ENCODE peak calls at places on chromosome 14, in eight cellular contexts. Y is mesothelial cell of epicardium; F is psoas muscle; A is neural crest cell; Z is CD4-positive, alpha-beta T cell; M is AG10803; X is lower leg skin; H is LNCaP clone FGC. J is an unnamed sample.

GRCh38 chr14:24409217-24409616 is 10.4 kb downstream of the NYNRIN start:
- DNase-seq in Y (no peak), F (no peak), A (no peak), Z (no peak), M (no peak), X (no peak), H (no peak), J (no peak)

GRCh38 chr14:100376751-100377171 is 53.6 kb downstream of the SLC25A47 start:
- DNase-seq in Y (no peak), F (no peak), A (no peak), Z (no peak), M (peak), X (no peak), H (no peak), J (no peak)

GRCh38 chr14:24362241-24362960 is 5.6 kb upstream of the NFATC4 start:
- DNase-seq in Y (no peak), F (no peak), A (no peak), Z (no peak), M (peak), X (no peak), H (no peak), J (no peak)

GRCh38 chr14:78697341-78697740 is 527.2 kb downstream of the NRXN3 start:
- DNase-seq in Y (no peak), F (no peak), A (no peak), Z (no peak), M (peak), X (no peak), H (peak), J (no peak)

GRCh38 chr14:58815046-58815701 is 177.4 kb downstream of the DACT1 start:
- DNase-seq in Y (no peak), F (no peak), A (no peak), Z (no peak), M (peak), X (no peak), H (no peak), J (no peak)

GRCh38 chr14:63901434-63902085 is 48.8 kb downstream of the SYNE2 start:
- DNase-seq in Y (no peak), F (no peak), A (no peak), Z (no peak), M (peak), X (no peak), H (no peak), J (no peak)

GRCh38 chr14:28831126-28831525 is 64.5 kb downstream of the FOXG1 start:
- DNase-seq in Y (no peak), F (no peak), A (no peak), Z (no peak), M (no peak), X (no peak), H (no peak), J (no peak)

GRCh38 chr14:72945628-72946027 is 19.4 kb downstream of the DCAF4 start:
- DNase-seq in Y (no peak), F (no peak), A (no peak), Z (no peak), M (no peak), X (no peak), H (no peak), J (no peak)

GRCh38 chr14:48275301-48275700 is 599.9 kb upstream of the MDGA2 start:
- DNase-seq in Y (no peak), F (no peak), A (no peak), Z (no peak), M (no peak), X (no peak), H (no peak), J (no peak)

GRCh38 chr14:24058951-24059475 is 7.2 kb downstream of the CARMIL3 start:
- DNase-seq in Y (no peak), F (no peak), A (no peak), Z (no peak), M (no peak), X (no peak), H (no peak), J (no peak)

GRCh38 chr14:58574623-58575022 is 63.1 kb upstream of the DACT1 start:
- DNase-seq in Y (no peak), F (no peak), A (no peak), Z (no peak), M (no peak), X (no peak), H (no peak), J (no peak)

GRCh38 chr14:99349721-99350495 is 77.9 kb upstream of the BCL11B start:
- DNase-seq in Y (no peak), F (no peak), A (no peak), Z (no peak), M (no peak), X (no peak), H (no peak), J (no peak)

GRCh38 chr14:26332966-26333365 is 264.9 kb downstream of the NOVA1 start:
- DNase-seq in Y (no peak), F (peak), A (no peak), Z (no peak), M (peak), X (peak), H (no peak), J (no peak)

GRCh38 chr14:90781344-90781761 is 34.9 kb downstream of the TTC7B start:
- DNase-seq in Y (no peak), F (no peak), A (no peak), Z (no peak), M (peak), X (no peak), H (no peak), J (no peak)

GRCh38 chr14:35369701-35370191 is 34.8 kb downstream of the NFKBIA start:
- DNase-seq in Y (no peak), F (no peak), A (no peak), Z (no peak), M (no peak), X (no peak), H (no peak), J (no peak)

GRCh38 chr14:102971836-102972606 is 49.6 kb downstream of the AMN start:
- DNase-seq in Y (no peak), F (no peak), A (no peak), Z (no peak), M (no peak), X (no peak), H (no peak), J (no peak)

GRCh38 chr14:85764809-85765208 is 234.9 kb downstream of the FLRT2 start:
- DNase-seq in Y (no peak), F (peak), A (no peak), Z (no peak), M (no peak), X (no peak), H (no peak), J (no peak)

GRCh38 chr14:69153848-69154208 is 909 bp upstream of the DCAF5 start:
- DNase-seq in Y (no peak), F (peak), A (peak), Z (no peak), M (peak), X (no peak), H (no peak), J (no peak)

GRCh38 chr14:46902837-46903236 is 251.3 kb upstream of the RPL10L start:
- DNase-seq in Y (no peak), F (no peak), A (no peak), Z (no peak), M (no peak), X (no peak), H (no peak), J (no peak)

GRCh38 chr14:33611405-33612183 is 339.3 kb downstream of the EGLN3 start:
- DNase-seq in Y (no peak), F (no peak), A (no peak), Z (no peak), M (peak), X (no peak), H (no peak), J (no peak)

GRCh38 chr14:92556863-92557543 is 43.4 kb downstream of the RIN3 start:
- DNase-seq in Y (no peak), F (no peak), A (no peak), Z (no peak), M (no peak), X (no peak), H (no peak), J (no peak)

GRCh38 chr14:68549966-68550705 is 242.7 kb downstream of the ZFP36L1 start:
- DNase-seq in Y (no peak), F (no peak), A (no peak), Z (no peak), M (no peak), X (no peak), H (no peak), J (no peak)

GRCh38 chr14:67571275-67571990 is 28.6 kb downstream of the PIGH start:
- DNase-seq in Y (no peak), F (peak), A (peak), Z (peak), M (peak), X (peak), H (peak), J (no peak)

GRCh38 chr14:88791629-88792571 is 853 bp downstream of the EML5 start:
- DNase-seq in Y (no peak), F (peak), A (peak), Z (no peak), M (no peak), X (no peak), H (no peak), J (peak)

GRCh38 chr14:54562334-54562733 is 4.6 kb upstream of the SAMD4A start:
- DNase-seq in Y (no peak), F (no peak), A (no peak), Z (no peak), M (peak), X (no peak), H (no peak), J (no peak)

GRCh38 chr14:56379956-56380355 is 199.6 kb upstream of the TMEM260 start:
- DNase-seq in Y (no peak), F (no peak), A (no peak), Z (no peak), M (peak), X (peak), H (no peak), J (no peak)

GRCh38 chr14:92917041-92917940 is 5.7 kb upstream of the CHGA start:
- DNase-seq in Y (no peak), F (no peak), A (no peak), Z (no peak), M (no peak), X (no peak), H (no peak), J (no peak)

GRCh38 chr14:61704554-61704953 is 9.2 kb downstream of the HIF1A start:
- DNase-seq in Y (no peak), F (no peak), A (no peak), Z (no peak), M (no peak), X (no peak), H (no peak), J (no peak)

GRCh38 chr14:102280376-102280962 is 24.5 kb downstream of the MOK start:
- DNase-seq in Y (no peak), F (no peak), A (no peak), Z (no peak), M (peak), X (no peak), H (no peak), J (no peak)

GRCh38 chr14:74582910-74583581 is 29.0 kb downstream of the LTBP2 start:
- DNase-seq in Y (no peak), F (peak), A (no peak), Z (no peak), M (peak), X (no peak), H (peak), J (no peak)

GRCh38 chr14:65321370-65321875 is 91.1 kb upstream of the FUT8 start:
- DNase-seq in Y (no peak), F (no peak), A (no peak), Z (no peak), M (no peak), X (no peak), H (no peak), J (no peak)

GRCh38 chr14:78232666-78233065 is 62.5 kb downstream of the NRXN3 start:
- DNase-seq in Y (no peak), F (no peak), A (no peak), Z (no peak), M (no peak), X (no peak), H (no peak), J (no peak)

GRCh38 chr14:24292118-24292807 is 7.3 kb downstream of the DHRS1 start:
- DNase-seq in Y (no peak), F (no peak), A (no peak), Z (no peak), M (no peak), X (no peak), H (no peak), J (no peak)

GRCh38 chr14:54503476-54503875 is 6.2 kb upstream of the CGRRF1 start:
- DNase-seq in Y (no peak), F (no peak), A (no peak), Z (no peak), M (peak), X (no peak), H (no peak), J (no peak)

GRCh38 chr14:91303091-91303923 is 58.8 kb upstream of the GPR68 start:
- DNase-seq in Y (no peak), F (peak), A (no peak), Z (peak), M (no peak), X (no peak), H (no peak), J (no peak)

DNA sequence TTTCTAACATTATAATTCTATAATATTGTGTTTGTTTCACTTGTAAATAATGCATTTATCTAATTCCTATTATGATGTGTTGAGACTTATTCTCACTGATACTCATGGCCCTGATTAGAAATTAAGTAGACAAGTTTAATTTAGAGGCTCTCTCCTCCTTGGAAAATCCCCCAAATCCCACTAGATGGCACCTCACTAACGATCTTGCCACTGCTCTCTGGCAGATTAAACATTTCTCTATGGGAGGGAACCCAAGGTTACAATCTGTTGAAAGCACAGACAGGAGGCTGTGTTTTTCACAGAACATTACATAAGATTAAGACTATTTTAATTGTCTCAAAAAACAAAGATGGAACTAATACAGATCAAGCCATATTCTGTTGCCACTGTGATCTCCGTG is 318.7 kb downstream of the LRFN5 start:
- DNase-seq in Y (no peak), F (no peak), A (no peak), Z (no peak), M (peak), X (no peak), H (no peak), J (no peak)
- TF ChIP-seq CTCF in Y (no peak), F (no peak), A (peak), Z (no peak), M (peak), X (no peak), H (peak), J (peak)

GRCh38 chr14:30550335-30550734 is 8.6 kb upstream of the G2E3 start:
- DNase-seq in Y (no peak), F (no peak), A (no peak), Z (no peak), M (peak), X (no peak), H (no peak), J (no peak)
- TF ChIP-seq CTCF in Y (no peak), F (no peak), A (no peak), Z (no peak), M (no peak), X (no peak), H (no peak), J (no peak)

DNA sequence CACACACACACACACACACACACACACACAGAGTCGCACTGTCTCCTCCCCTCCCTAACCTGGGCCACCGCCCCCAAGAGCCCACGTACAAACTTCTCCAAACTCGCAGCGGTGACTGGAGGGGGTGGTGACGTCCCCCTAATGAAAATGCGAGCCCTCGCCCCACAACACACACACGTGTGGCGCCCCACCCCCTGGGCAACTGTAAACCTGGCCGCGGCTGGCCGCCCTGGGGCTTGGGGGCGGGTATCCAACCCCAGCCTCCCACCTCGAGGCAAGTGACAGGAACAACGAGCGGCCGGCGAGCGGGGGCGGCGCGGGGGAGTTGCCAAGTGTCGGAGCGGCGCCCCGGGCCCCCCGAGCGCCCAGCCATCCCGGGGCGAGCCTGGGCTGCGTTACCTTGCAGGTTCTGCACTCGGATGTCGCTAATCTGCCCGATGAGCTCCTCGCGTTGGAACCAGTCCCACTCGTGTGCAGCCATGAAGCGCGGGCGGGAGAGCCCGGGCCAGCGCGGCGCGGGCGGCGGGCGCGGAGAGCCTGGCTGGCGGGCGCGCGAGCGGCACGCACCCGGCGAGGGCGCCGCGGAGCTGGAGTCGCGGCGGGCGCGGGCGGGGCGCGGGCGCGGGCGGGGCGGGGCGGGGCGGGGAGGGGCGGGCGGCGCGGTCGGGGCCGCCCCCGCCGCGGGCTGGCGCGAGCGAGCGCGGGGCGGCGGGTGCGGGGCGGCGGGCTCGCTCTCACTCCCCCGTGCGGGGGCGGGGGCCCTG is at the start of gene CLMN:
- DNase-seq in Y (peak), F (peak), A (peak), Z (peak), M (peak), X (no peak), H (no peak), J (no peak)
- TF ChIP-seq CTCF in Y (no peak), F (no peak), A (no peak), Z (no peak), M (no peak), X (no peak), H (peak), J (no peak)

GRCh38 chr14:59829469-59829868 is 41.1 kb downstream of the RTN1 start:
- DNase-seq in Y (no peak), F (no peak), A (no peak), Z (no peak), M (peak), X (no peak), H (no peak), J (no peak)

GRCh38 chr14:59831121-59831730 is 39.4 kb downstream of the RTN1 start:
- DNase-seq in Y (no peak), F (no peak), A (no peak), Z (no peak), M (no peak), X (no peak), H (no peak), J (no peak)

GRCh38 chr14:59826150-59826549 is 44.4 kb downstream of the RTN1 start:
- DNase-seq in Y (no peak), F (no peak), A (no peak), Z (no peak), M (no peak), X (no peak), H (no peak), J (no peak)

GRCh38 chr14:59832663-59833294 is 37.8 kb downstream of the RTN1 start:
- DNase-seq in Y (no peak), F (no peak), A (no peak), Z (no peak), M (no peak), X (no peak), H (no peak), J (no peak)

DNA sequence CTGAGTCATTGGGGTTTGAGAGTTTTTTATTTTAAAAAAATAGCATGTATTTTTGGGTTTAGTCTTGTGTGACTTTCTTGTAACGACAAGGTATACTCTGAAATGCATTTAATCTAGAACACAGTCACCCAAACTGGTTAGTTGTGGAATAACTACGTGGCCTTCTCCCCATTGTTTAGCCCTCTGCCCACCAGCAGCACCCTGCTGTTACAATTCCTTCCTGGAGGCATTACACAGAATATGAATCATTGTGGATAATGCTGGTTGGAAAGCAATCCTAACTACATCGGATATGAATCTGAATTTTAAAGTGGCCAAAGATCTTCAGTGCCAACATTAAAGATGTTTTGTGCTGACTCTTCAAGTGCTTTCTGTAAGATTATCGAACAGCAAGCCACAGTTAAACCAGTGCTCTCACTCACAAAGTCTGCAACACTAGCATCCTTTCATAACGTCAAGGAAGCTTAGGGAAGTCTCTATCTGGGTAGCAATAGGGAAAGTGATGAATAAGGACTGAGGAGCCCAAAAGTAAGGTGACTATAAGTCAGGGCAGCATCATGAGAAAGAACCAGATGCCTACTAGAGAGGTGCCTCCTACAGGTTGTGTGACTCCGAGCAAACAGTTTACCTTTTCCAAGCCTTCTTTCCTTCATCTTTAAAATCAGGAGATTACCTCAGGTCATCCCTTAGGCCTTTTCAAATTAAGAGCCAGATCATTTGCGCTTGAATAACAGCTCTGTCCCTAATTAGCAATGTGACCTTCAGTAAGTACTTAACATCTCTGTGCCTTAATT is 40.4 kb downstream of the RTN1 start:
- DNase-seq in Y (no peak), F (no peak), A (no peak), Z (no peak), M (no peak), X (no peak), H (no peak), J (no peak)
- TF ChIP-seq CTCF in Y (no peak), F (no peak), A (no peak), Z (no peak), M (no peak), X (no peak), H (no peak), J (no peak)

GRCh38 chr14:23052182-23052623 is 5.1 kb downstream of the CDH24 start:
- DNase-seq in Y (no peak), F (no peak), A (no peak), Z (no peak), M (no peak), X (no peak), H (no peak), J (no peak)
- TF ChIP-seq CTCF in Y (no peak), F (no peak), A (no peak), Z (no peak), M (peak), X (no peak), H (peak), J (no peak)

GRCh38 chr14:104724981-104725771 is 1.1 kb downstream of the ADSS1 start:
- DNase-seq in Y (no peak), F (peak), A (peak), Z (no peak), M (no peak), X (no peak), H (no peak), J (no peak)
- TF ChIP-seq CTCF in Y (no peak), F (peak), A (peak), Z (no peak), M (peak), X (no peak), H (no peak), J (peak)